ENCODE peak calls at places on chromosomes 3 and 15, in ten cellular contexts. One of them, this sample, is unnamed.

GRCh38 chr15:52441846-52442245 is 86.8 kb downstream of the MYO5A start:
- DNase-seq in AG10803: peak; percentile 73
- DNase-seq in IMR-90: peak; percentile 18
- DNase-seq in GM12865: no peak
- DNase-seq in spleen: no peak
- DNase-seq in kidney epithelial cell: no peak
- DNase-seq in fibroblast of the aortic adventitia: peak; percentile 73
- DNase-seq in GM06990: no peak
- DNase-seq in PC-9: no peak
- DNase-seq in GM20000: no peak
- DNase-seq in this sample: no peak

GRCh38 chr3:149703474-149703873 is 45.6 kb upstream of the WWTR1 start:
- DNase-seq in AG10803: peak; percentile 94
- DNase-seq in GM12865: no peak
- DNase-seq in spleen: no peak
- DNase-seq in kidney epithelial cell: no peak
- DNase-seq in PC-9: no peak
- DNase-seq in fibroblast of the aortic adventitia: peak; percentile 73
- DNase-seq in IMR-90: peak; percentile 49
- DNase-seq in GM20000: no peak
- DNase-seq in GM06990: no peak
- DNase-seq in this sample: peak; percentile 98

GRCh38 chr3:38834110-38834509 is 18.1 kb upstream of the SCN10A start:
- DNase-seq in fibroblast of the aortic adventitia: peak; percentile 89
- DNase-seq in IMR-90: peak; percentile 81
- DNase-seq in GM20000: no peak
- DNase-seq in GM06990: no peak
- DNase-seq in GM12865: no peak
- DNase-seq in kidney epithelial cell: peak; percentile 19
- DNase-seq in spleen: peak; percentile 80
- DNase-seq in PC-9: no peak
- DNase-seq in AG10803: peak; percentile 79
- DNase-seq in this sample: peak; percentile 80

GRCh38 chr3:61578667-61579367 is 17.4 kb downstream of the PTPRG start:
- DNase-seq in GM12865: no peak
- DNase-seq in GM20000: no peak
- DNase-seq in PC-9: no peak
- DNase-seq in kidney epithelial cell: no peak
- DNase-seq in fibroblast of the aortic adventitia: no peak
- DNase-seq in GM06990: no peak
- DNase-seq in IMR-90: no peak
- DNase-seq in AG10803: no peak
- DNase-seq in spleen: no peak
- DNase-seq in this sample: no peak

GRCh38 chr3:38662544-38662943 is 13.1 kb upstream of the SCN5A start:
- DNase-seq in GM12865: peak; percentile 41
- DNase-seq in fibroblast of the aortic adventitia: peak; percentile 45
- DNase-seq in spleen: no peak
- DNase-seq in kidney epithelial cell: peak; percentile 9
- DNase-seq in IMR-90: peak; percentile 43
- DNase-seq in GM20000: no peak
- DNase-seq in GM06990: no peak
- DNase-seq in PC-9: peak; percentile 46
- DNase-seq in AG10803: peak; percentile 29
- DNase-seq in this sample: peak; percentile 52

GRCh38 chr15:28125673-28126651 is 26.8 kb upstream of the OCA2 start:
- DNase-seq in GM20000: peak; percentile 60
- DNase-seq in PC-9: no peak
- DNase-seq in fibroblast of the aortic adventitia: peak; percentile 77
- DNase-seq in IMR-90: peak; percentile 64
- DNase-seq in GM12865: peak; percentile 59
- DNase-seq in AG10803: peak; percentile 57
- DNase-seq in spleen: no peak
- DNase-seq in GM06990: no peak
- DNase-seq in kidney epithelial cell: no peak
- DNase-seq in this sample: peak; percentile 68

GRCh38 chr3:45659661-45660566 is 29.3 kb upstream of the SACM1L start:
- DNase-seq in GM06990: no peak
- DNase-seq in GM12865: no peak
- DNase-seq in fibroblast of the aortic adventitia: peak; percentile 94
- DNase-seq in GM20000: peak; percentile 23
- DNase-seq in kidney epithelial cell: no peak
- DNase-seq in PC-9: peak; percentile 52
- DNase-seq in AG10803: peak; percentile 66
- DNase-seq in IMR-90: peak; percentile 97
- DNase-seq in spleen: peak; percentile 82
- DNase-seq in this sample: peak; percentile 84

GRCh38 chr3:21645121-21645897 is 105.7 kb downstream of the ZNF385D start:
- DNase-seq in spleen: no peak
- DNase-seq in PC-9: no peak
- DNase-seq in GM06990: no peak
- DNase-seq in GM20000: no peak
- DNase-seq in kidney epithelial cell: no peak
- DNase-seq in GM12865: no peak
- DNase-seq in AG10803: peak; percentile 58
- DNase-seq in IMR-90: peak; percentile 59
- DNase-seq in fibroblast of the aortic adventitia: peak; percentile 75
- DNase-seq in this sample: peak; percentile 81

GRCh38 chr15:49621327-49622210 is 721 bp downstream of the DTWD1 start:
- DNase-seq in kidney epithelial cell: no peak
- DNase-seq in GM06990: no peak
- DNase-seq in AG10803: peak; percentile 47
- DNase-seq in GM20000: no peak
- DNase-seq in IMR-90: no peak
- DNase-seq in spleen: no peak
- DNase-seq in GM12865: peak; percentile 28
- DNase-seq in fibroblast of the aortic adventitia: peak; percentile 54
- DNase-seq in PC-9: no peak
- DNase-seq in this sample: peak; percentile 35

GRCh38 chr3:106401666-106402319 is 533.0 kb upstream of the CBLB start:
- DNase-seq in spleen: no peak
- DNase-seq in fibroblast of the aortic adventitia: peak; percentile 83
- DNase-seq in GM20000: no peak
- DNase-seq in IMR-90: peak; percentile 54
- DNase-seq in GM12865: no peak
- DNase-seq in AG10803: peak; percentile 33
- DNase-seq in kidney epithelial cell: no peak
- DNase-seq in GM06990: no peak
- DNase-seq in PC-9: no peak
- DNase-seq in this sample: peak; percentile 30

GRCh38 chr15:52379395-52380111 is 83.9 kb upstream of the MYO5C start:
- DNase-seq in AG10803: no peak
- DNase-seq in IMR-90: no peak
- DNase-seq in fibroblast of the aortic adventitia: no peak
- DNase-seq in GM12865: peak; percentile 93
- DNase-seq in GM06990: peak; percentile 76
- DNase-seq in PC-9: no peak
- DNase-seq in kidney epithelial cell: no peak
- DNase-seq in GM20000: peak; percentile 68
- DNase-seq in spleen: no peak
- DNase-seq in this sample: no peak

GRCh38 chr15:53978248-53978906 is at the start of gene UNC13C:
- DNase-seq in fibroblast of the aortic adventitia: peak; percentile 2
- DNase-seq in PC-9: no peak
- DNase-seq in kidney epithelial cell: no peak
- DNase-seq in IMR-90: no peak
- DNase-seq in AG10803: no peak
- DNase-seq in GM06990: peak; percentile 6
- DNase-seq in GM12865: peak; percentile 9
- DNase-seq in spleen: no peak
- DNase-seq in GM20000: no peak
- DNase-seq in this sample: no peak

GRCh38 chr3:129622933-129623332 is 16.5 kb upstream of the PLXND1 start:
- DNase-seq in PC-9: peak; percentile 12
- DNase-seq in GM12865: no peak
- DNase-seq in kidney epithelial cell: no peak
- DNase-seq in GM20000: no peak
- DNase-seq in IMR-90: no peak
- DNase-seq in fibroblast of the aortic adventitia: no peak
- DNase-seq in spleen: no peak
- DNase-seq in GM06990: no peak
- DNase-seq in AG10803: no peak
- DNase-seq in this sample: no peak

GRCh38 chr15:71291723-71292122 is 176.5 kb downstream of the THSD4 start:
- DNase-seq in fibroblast of the aortic adventitia: no peak
- DNase-seq in GM20000: no peak
- DNase-seq in kidney epithelial cell: no peak
- DNase-seq in GM06990: no peak
- DNase-seq in spleen: no peak
- DNase-seq in GM12865: peak; percentile 23
- DNase-seq in AG10803: no peak
- DNase-seq in IMR-90: no peak
- DNase-seq in PC-9: no peak
- DNase-seq in this sample: no peak

GRCh38 chr3:30356901-30357753 is 249.3 kb upstream of the TGFBR2 start:
- DNase-seq in GM12865: no peak
- DNase-seq in IMR-90: peak; percentile 33
- DNase-seq in GM20000: no peak
- DNase-seq in AG10803: no peak
- DNase-seq in spleen: peak; percentile 35
- DNase-seq in PC-9: peak; percentile 46
- DNase-seq in GM06990: no peak
- DNase-seq in fibroblast of the aortic adventitia: no peak
- DNase-seq in kidney epithelial cell: no peak
- DNase-seq in this sample: peak; percentile 64

GRCh38 chr3:70433091-70433490 is 120.7 kb upstream of the MDFIC2 start:
- DNase-seq in kidney epithelial cell: no peak
- DNase-seq in AG10803: peak; percentile 42
- DNase-seq in GM12865: no peak
- DNase-seq in spleen: no peak
- DNase-seq in GM20000: no peak
- DNase-seq in GM06990: no peak
- DNase-seq in PC-9: no peak
- DNase-seq in fibroblast of the aortic adventitia: peak; percentile 65
- DNase-seq in IMR-90: peak; percentile 71
- DNase-seq in this sample: no peak

GRCh38 chr3:126371096-126371705 is 14.0 kb upstream of the KLF15 start:
- DNase-seq in PC-9: no peak
- DNase-seq in GM06990: no peak
- DNase-seq in spleen: peak; percentile 54
- DNase-seq in kidney epithelial cell: no peak
- DNase-seq in IMR-90: no peak
- DNase-seq in AG10803: no peak
- DNase-seq in GM12865: no peak
- DNase-seq in fibroblast of the aortic adventitia: no peak
- DNase-seq in GM20000: no peak
- DNase-seq in this sample: no peak

GRCh38 chr3:97389883-97390282 is 374.7 kb upstream of the ARL6 start:
- DNase-seq in GM20000: no peak
- DNase-seq in spleen: no peak
- DNase-seq in GM12865: no peak
- DNase-seq in kidney epithelial cell: no peak
- DNase-seq in PC-9: no peak
- DNase-seq in AG10803: no peak
- DNase-seq in IMR-90: no peak
- DNase-seq in fibroblast of the aortic adventitia: no peak
- DNase-seq in GM06990: no peak
- DNase-seq in this sample: no peak

GRCh38 chr15:79496838-79497237 is 64.7 kb downstream of the MINAR1 start:
- DNase-seq in GM20000: no peak
- DNase-seq in spleen: no peak
- DNase-seq in PC-9: no peak
- DNase-seq in fibroblast of the aortic adventitia: no peak
- DNase-seq in kidney epithelial cell: no peak
- DNase-seq in GM12865: no peak
- DNase-seq in GM06990: no peak
- DNase-seq in AG10803: no peak
- DNase-seq in IMR-90: no peak
- DNase-seq in this sample: no peak
- TF ChIP-seq CTCF in GM20000: no peak
- TF ChIP-seq CTCF in spleen: no peak
- TF ChIP-seq CTCF in PC-9: no peak
- TF ChIP-seq CTCF in fibroblast of the aortic adventitia: no peak
- TF ChIP-seq CTCF in kidney epithelial cell: no peak
- TF ChIP-seq CTCF in GM12865: no peak
- TF ChIP-seq CTCF in GM06990: no peak
- TF ChIP-seq CTCF in AG10803: no peak
- TF ChIP-seq CTCF in IMR-90: no peak
- TF ChIP-seq CTCF in this sample: no peak

GRCh38 chr3:15989419-15989818 is 185.1 kb upstream of the GALNT15 start:
- DNase-seq in GM06990: no peak
- DNase-seq in PC-9: no peak
- DNase-seq in AG10803: peak; percentile 73
- DNase-seq in GM20000: no peak
- DNase-seq in kidney epithelial cell: no peak
- DNase-seq in IMR-90: peak; percentile 64
- DNase-seq in GM12865: no peak
- DNase-seq in fibroblast of the aortic adventitia: no peak
- DNase-seq in spleen: no peak
- DNase-seq in this sample: peak; percentile 12
- TF ChIP-seq CTCF in GM06990: peak; percentile 25
- TF ChIP-seq CTCF in PC-9: peak; percentile 54
- TF ChIP-seq CTCF in AG10803: peak; percentile 45
- TF ChIP-seq CTCF in GM20000: peak; percentile 11
- TF ChIP-seq CTCF in kidney epithelial cell: no peak
- TF ChIP-seq CTCF in IMR-90: peak; percentile 41
- TF ChIP-seq CTCF in GM12865: peak; percentile 5
- TF ChIP-seq CTCF in fibroblast of the aortic adventitia: peak; percentile 23
- TF ChIP-seq CTCF in spleen: no peak
- TF ChIP-seq CTCF in this sample: peak; percentile 55

GRCh38 chr3:122982202-122983185 is 45.1 kb downstream of the SEMA5B start:
- DNase-seq in fibroblast of the aortic adventitia: no peak
- DNase-seq in GM12865: no peak
- DNase-seq in GM06990: no peak
- DNase-seq in kidney epithelial cell: no peak
- DNase-seq in IMR-90: no peak
- DNase-seq in spleen: no peak
- DNase-seq in GM20000: no peak
- DNase-seq in AG10803: no peak
- DNase-seq in PC-9: no peak
- DNase-seq in this sample: no peak
- TF ChIP-seq CTCF in fibroblast of the aortic adventitia: peak; percentile 9
- TF ChIP-seq CTCF in GM12865: no peak
- TF ChIP-seq CTCF in GM06990: no peak
- TF ChIP-seq CTCF in kidney epithelial cell: no peak
- TF ChIP-seq CTCF in IMR-90: no peak
- TF ChIP-seq CTCF in spleen: no peak
- TF ChIP-seq CTCF in GM20000: no peak
- TF ChIP-seq CTCF in AG10803: no peak
- TF ChIP-seq CTCF in PC-9: peak; percentile 25
- TF ChIP-seq CTCF in this sample: no peak

DNA sequence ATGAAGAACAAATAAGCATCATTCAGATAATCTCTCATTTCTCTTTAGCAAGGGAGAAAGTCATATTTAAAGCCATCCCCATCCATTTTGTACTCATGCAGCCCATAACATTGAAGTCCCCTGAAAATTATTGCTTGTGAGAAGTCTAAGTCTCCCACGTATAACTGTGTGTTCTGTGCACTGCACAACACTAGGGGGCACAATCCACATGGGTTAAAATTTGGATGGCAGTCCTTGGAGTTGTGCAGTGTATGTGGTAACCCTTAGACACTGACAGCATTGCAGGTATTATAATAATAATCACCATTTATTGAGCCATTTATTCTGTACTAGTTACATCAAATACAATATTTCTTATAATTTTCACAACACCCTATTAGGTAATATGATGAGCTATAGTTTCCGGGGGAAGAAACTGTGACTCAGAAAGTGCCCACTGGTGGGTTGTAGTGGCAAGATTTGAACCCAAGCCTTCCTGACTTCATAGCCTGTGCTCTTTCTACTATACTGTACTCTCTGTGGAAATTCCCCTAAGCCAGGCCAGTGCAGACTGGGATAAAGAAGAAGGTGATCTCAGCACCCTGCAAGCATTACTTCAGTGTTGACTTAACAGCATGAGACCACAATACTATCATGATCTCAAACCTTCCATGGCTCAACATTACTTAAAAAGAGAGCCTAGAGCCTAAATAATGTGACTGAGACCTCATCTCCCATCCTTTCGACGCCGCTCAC is 15.7 kb downstream of the KCNAB1 start:
- DNase-seq in IMR-90: no peak
- DNase-seq in fibroblast of the aortic adventitia: no peak
- DNase-seq in GM20000: no peak
- DNase-seq in GM12865: peak; percentile 19
- DNase-seq in spleen: no peak
- DNase-seq in kidney epithelial cell: no peak
- DNase-seq in AG10803: no peak
- DNase-seq in GM06990: no peak
- DNase-seq in PC-9: no peak
- DNase-seq in this sample: peak; percentile 10
- TF ChIP-seq CTCF in IMR-90: no peak
- TF ChIP-seq CTCF in fibroblast of the aortic adventitia: peak; percentile 8
- TF ChIP-seq CTCF in GM20000: no peak
- TF ChIP-seq CTCF in GM12865: peak; percentile 35
- TF ChIP-seq CTCF in spleen: no peak
- TF ChIP-seq CTCF in kidney epithelial cell: peak; percentile 32
- TF ChIP-seq CTCF in AG10803: peak; percentile 22
- TF ChIP-seq CTCF in GM06990: peak; percentile 50
- TF ChIP-seq CTCF in PC-9: peak; percentile 52
- TF ChIP-seq CTCF in this sample: peak; percentile 43